ENCODE peak calls at places on chromosomes 5 and 9, in ten cellular contexts. One of them, this sample, is unnamed.
A peak's percentile ranks its signal among the peaks of the same experiment; 100 is the strongest.

GRCh38 chr5:31771500-31771899 is 132.6 kb downstream of the PDZD2 start:
- DNase-seq in PC-3: no peak
- DNase-seq in stimulated activated CD4-positive, alpha-beta T cell treated with anti-CD3 and anti-CD28 coated beads, Interleukin-2, amount 100 ng/mL, for 4 hours: no peak
- DNase-seq in neural crest cell: no peak
- DNase-seq in T-cell: no peak
- DNase-seq in glutamatergic neuron: no peak
- DNase-seq in fibroblast of the conjunctiva: no peak
- DNase-seq in posterior cingulate gyrus: no peak
- DNase-seq in left colon: no peak
- DNase-seq in MCF 10A: no peak
- DNase-seq in this sample: no peak

GRCh38 chr9:7910426-7911015 is 110.9 kb upstream of the DMAC1 start:
- DNase-seq in PC-3: no peak
- DNase-seq in stimulated activated CD4-positive, alpha-beta T cell treated with anti-CD3 and anti-CD28 coated beads, Interleukin-2, amount 100 ng/mL, for 4 hours: no peak
- DNase-seq in neural crest cell: no peak
- DNase-seq in T-cell: no peak
- DNase-seq in glutamatergic neuron: no peak
- DNase-seq in fibroblast of the conjunctiva: no peak
- DNase-seq in posterior cingulate gyrus: no peak
- DNase-seq in left colon: peak; percentile 31
- DNase-seq in MCF 10A: no peak
- DNase-seq in this sample: peak; percentile 69

GRCh38 chr5:111774525-111774924 is 17.5 kb upstream of the NREP start:
- DNase-seq in PC-3: peak; percentile 84
- DNase-seq in stimulated activated CD4-positive, alpha-beta T cell treated with anti-CD3 and anti-CD28 coated beads, Interleukin-2, amount 100 ng/mL, for 4 hours: no peak
- DNase-seq in neural crest cell: no peak
- DNase-seq in T-cell: no peak
- DNase-seq in glutamatergic neuron: no peak
- DNase-seq in fibroblast of the conjunctiva: peak; percentile 14
- DNase-seq in posterior cingulate gyrus: no peak
- DNase-seq in left colon: peak; percentile 65
- DNase-seq in MCF 10A: peak; percentile 68
- DNase-seq in this sample: peak; percentile 92

GRCh38 chr5:138754699-138755057 is 1.5 kb downstream of the CTNNA1 start:
- DNase-seq in PC-3: peak; percentile 71
- DNase-seq in stimulated activated CD4-positive, alpha-beta T cell treated with anti-CD3 and anti-CD28 coated beads, Interleukin-2, amount 100 ng/mL, for 4 hours: no peak
- DNase-seq in neural crest cell: no peak
- DNase-seq in T-cell: no peak
- DNase-seq in glutamatergic neuron: no peak
- DNase-seq in fibroblast of the conjunctiva: no peak
- DNase-seq in posterior cingulate gyrus: no peak
- DNase-seq in left colon: no peak
- DNase-seq in MCF 10A: peak; percentile 63
- DNase-seq in this sample: no peak

GRCh38 chr5:180648658-180649296 is 623 bp downstream of the FLT4 start:
- DNase-seq in PC-3: no peak
- DNase-seq in stimulated activated CD4-positive, alpha-beta T cell treated with anti-CD3 and anti-CD28 coated beads, Interleukin-2, amount 100 ng/mL, for 4 hours: no peak
- DNase-seq in neural crest cell: peak; percentile 60
- DNase-seq in T-cell: no peak
- DNase-seq in glutamatergic neuron: peak; percentile 68
- DNase-seq in fibroblast of the conjunctiva: no peak
- DNase-seq in posterior cingulate gyrus: no peak
- DNase-seq in left colon: no peak
- DNase-seq in MCF 10A: no peak
- DNase-seq in this sample: peak; percentile 33

GRCh38 chr5:2651116-2651515 is 100.4 kb downstream of the IRX2 start:
- DNase-seq in PC-3: no peak
- DNase-seq in stimulated activated CD4-positive, alpha-beta T cell treated with anti-CD3 and anti-CD28 coated beads, Interleukin-2, amount 100 ng/mL, for 4 hours: no peak
- DNase-seq in neural crest cell: no peak
- DNase-seq in T-cell: no peak
- DNase-seq in glutamatergic neuron: no peak
- DNase-seq in fibroblast of the conjunctiva: no peak
- DNase-seq in posterior cingulate gyrus: no peak
- DNase-seq in left colon: no peak
- DNase-seq in MCF 10A: peak; percentile 53
- DNase-seq in this sample: no peak

GRCh38 chr5:34582364-34582763 is 73.8 kb upstream of the RAI14 start:
- DNase-seq in PC-3: no peak
- DNase-seq in stimulated activated CD4-positive, alpha-beta T cell treated with anti-CD3 and anti-CD28 coated beads, Interleukin-2, amount 100 ng/mL, for 4 hours: no peak
- DNase-seq in neural crest cell: no peak
- DNase-seq in T-cell: no peak
- DNase-seq in glutamatergic neuron: no peak
- DNase-seq in fibroblast of the conjunctiva: no peak
- DNase-seq in posterior cingulate gyrus: no peak
- DNase-seq in left colon: no peak
- DNase-seq in MCF 10A: no peak
- DNase-seq in this sample: no peak

GRCh38 chr5:172150514-172151425 is 37.3 kb downstream of the STK10 start:
- DNase-seq in PC-3: no peak
- DNase-seq in stimulated activated CD4-positive, alpha-beta T cell treated with anti-CD3 and anti-CD28 coated beads, Interleukin-2, amount 100 ng/mL, for 4 hours: no peak
- DNase-seq in neural crest cell: no peak
- DNase-seq in T-cell: no peak
- DNase-seq in glutamatergic neuron: no peak
- DNase-seq in fibroblast of the conjunctiva: no peak
- DNase-seq in posterior cingulate gyrus: no peak
- DNase-seq in left colon: peak; percentile 55
- DNase-seq in MCF 10A: no peak
- DNase-seq in this sample: no peak

GRCh38 chr9:91899611-91900010 is 50.4 kb downstream of the ROR2 start:
- DNase-seq in PC-3: no peak
- DNase-seq in stimulated activated CD4-positive, alpha-beta T cell treated with anti-CD3 and anti-CD28 coated beads, Interleukin-2, amount 100 ng/mL, for 4 hours: no peak
- DNase-seq in neural crest cell: no peak
- DNase-seq in T-cell: no peak
- DNase-seq in glutamatergic neuron: no peak
- DNase-seq in fibroblast of the conjunctiva: no peak
- DNase-seq in posterior cingulate gyrus: no peak
- DNase-seq in left colon: no peak
- DNase-seq in MCF 10A: no peak
- DNase-seq in this sample: no peak

GRCh38 chr9:79630521-79631403 is 59.0 kb downstream of the TLE4 start:
- DNase-seq in PC-3: no peak
- DNase-seq in stimulated activated CD4-positive, alpha-beta T cell treated with anti-CD3 and anti-CD28 coated beads, Interleukin-2, amount 100 ng/mL, for 4 hours: no peak
- DNase-seq in neural crest cell: no peak
- DNase-seq in T-cell: no peak
- DNase-seq in glutamatergic neuron: no peak
- DNase-seq in fibroblast of the conjunctiva: no peak
- DNase-seq in posterior cingulate gyrus: no peak
- DNase-seq in left colon: no peak
- DNase-seq in MCF 10A: no peak
- DNase-seq in this sample: no peak

GRCh38 chr5:168969341-168969863 is 331.5 kb downstream of the SLIT3 start:
- DNase-seq in PC-3: no peak
- DNase-seq in stimulated activated CD4-positive, alpha-beta T cell treated with anti-CD3 and anti-CD28 coated beads, Interleukin-2, amount 100 ng/mL, for 4 hours: no peak
- DNase-seq in neural crest cell: no peak
- DNase-seq in T-cell: no peak
- DNase-seq in glutamatergic neuron: no peak
- DNase-seq in fibroblast of the conjunctiva: no peak
- DNase-seq in posterior cingulate gyrus: no peak
- DNase-seq in left colon: no peak
- DNase-seq in MCF 10A: no peak
- DNase-seq in this sample: no peak

GRCh38 chr9:70159630-70160029 is 99.1 kb upstream of the SMC5 start:
- DNase-seq in PC-3: peak; percentile 19
- DNase-seq in stimulated activated CD4-positive, alpha-beta T cell treated with anti-CD3 and anti-CD28 coated beads, Interleukin-2, amount 100 ng/mL, for 4 hours: no peak
- DNase-seq in neural crest cell: no peak
- DNase-seq in T-cell: no peak
- DNase-seq in glutamatergic neuron: no peak
- DNase-seq in fibroblast of the conjunctiva: no peak
- DNase-seq in posterior cingulate gyrus: no peak
- DNase-seq in left colon: no peak
- DNase-seq in MCF 10A: peak; percentile 22
- DNase-seq in this sample: no peak

GRCh38 chr9:93589688-93590087 is 13.3 kb downstream of the PHF2 start:
- DNase-seq in PC-3: no peak
- DNase-seq in stimulated activated CD4-positive, alpha-beta T cell treated with anti-CD3 and anti-CD28 coated beads, Interleukin-2, amount 100 ng/mL, for 4 hours: no peak
- DNase-seq in neural crest cell: no peak
- DNase-seq in T-cell: no peak
- DNase-seq in glutamatergic neuron: no peak
- DNase-seq in fibroblast of the conjunctiva: no peak
- DNase-seq in posterior cingulate gyrus: no peak
- DNase-seq in left colon: no peak
- DNase-seq in MCF 10A: no peak
- DNase-seq in this sample: peak; percentile 3

GRCh38 chr5:124395287-124395686 is 351.2 kb downstream of the ZNF608 start:
- DNase-seq in PC-3: no peak
- DNase-seq in stimulated activated CD4-positive, alpha-beta T cell treated with anti-CD3 and anti-CD28 coated beads, Interleukin-2, amount 100 ng/mL, for 4 hours: no peak
- DNase-seq in neural crest cell: peak; percentile 22
- DNase-seq in T-cell: no peak
- DNase-seq in glutamatergic neuron: peak; percentile 32
- DNase-seq in fibroblast of the conjunctiva: no peak
- DNase-seq in posterior cingulate gyrus: peak; percentile 14
- DNase-seq in left colon: no peak
- DNase-seq in MCF 10A: no peak
- DNase-seq in this sample: no peak

GRCh38 chr9:99326112-99326916 is 104.2 kb downstream of the SEC61B start:
- DNase-seq in PC-3: peak; percentile 13
- DNase-seq in stimulated activated CD4-positive, alpha-beta T cell treated with anti-CD3 and anti-CD28 coated beads, Interleukin-2, amount 100 ng/mL, for 4 hours: no peak
- DNase-seq in neural crest cell: no peak
- DNase-seq in T-cell: no peak
- DNase-seq in glutamatergic neuron: no peak
- DNase-seq in fibroblast of the conjunctiva: no peak
- DNase-seq in posterior cingulate gyrus: no peak
- DNase-seq in left colon: no peak
- DNase-seq in MCF 10A: no peak
- DNase-seq in this sample: no peak

GRCh38 chr5:132179410-132179809 is 48.2 kb downstream of the P4HA2 start:
- DNase-seq in PC-3: no peak
- DNase-seq in stimulated activated CD4-positive, alpha-beta T cell treated with anti-CD3 and anti-CD28 coated beads, Interleukin-2, amount 100 ng/mL, for 4 hours: no peak
- DNase-seq in neural crest cell: no peak
- DNase-seq in T-cell: no peak
- DNase-seq in glutamatergic neuron: no peak
- DNase-seq in fibroblast of the conjunctiva: no peak
- DNase-seq in posterior cingulate gyrus: no peak
- DNase-seq in left colon: no peak
- DNase-seq in MCF 10A: no peak
- DNase-seq in this sample: no peak

GRCh38 chr9:35649431-35650340 is 1.0 kb downstream of the SIT1 start:
- DNase-seq in PC-3: no peak
- DNase-seq in stimulated activated CD4-positive, alpha-beta T cell treated with anti-CD3 and anti-CD28 coated beads, Interleukin-2, amount 100 ng/mL, for 4 hours: peak; percentile 43
- DNase-seq in neural crest cell: no peak
- DNase-seq in T-cell: no peak
- DNase-seq in glutamatergic neuron: no peak
- DNase-seq in fibroblast of the conjunctiva: no peak
- DNase-seq in posterior cingulate gyrus: no peak
- DNase-seq in left colon: peak; percentile 63
- DNase-seq in MCF 10A: no peak
- DNase-seq in this sample: peak; percentile 87

GRCh38 chr9:131500939-131501541 is 1.7 kb upstream of the POMT1 start:
- DNase-seq in PC-3: peak; percentile 78
- DNase-seq in stimulated activated CD4-positive, alpha-beta T cell treated with anti-CD3 and anti-CD28 coated beads, Interleukin-2, amount 100 ng/mL, for 4 hours: peak; percentile 41
- DNase-seq in neural crest cell: no peak
- DNase-seq in T-cell: peak; percentile 3
- DNase-seq in glutamatergic neuron: no peak
- DNase-seq in fibroblast of the conjunctiva: no peak
- DNase-seq in posterior cingulate gyrus: no peak
- DNase-seq in left colon: no peak
- DNase-seq in MCF 10A: peak; percentile 82
- DNase-seq in this sample: peak; percentile 70

GRCh38 chr9:124306098-124306735 is 48.5 kb downstream of the NEK6 start:
- DNase-seq in PC-3: peak; percentile 61
- DNase-seq in stimulated activated CD4-positive, alpha-beta T cell treated with anti-CD3 and anti-CD28 coated beads, Interleukin-2, amount 100 ng/mL, for 4 hours: no peak
- DNase-seq in neural crest cell: no peak
- DNase-seq in T-cell: no peak
- DNase-seq in glutamatergic neuron: no peak
- DNase-seq in fibroblast of the conjunctiva: peak; percentile 73
- DNase-seq in posterior cingulate gyrus: no peak
- DNase-seq in left colon: no peak
- DNase-seq in MCF 10A: peak; percentile 81
- DNase-seq in this sample: no peak